ENCODE peak calls at places on chromosomes 5 and 9, in seven cellular contexts. T is K562, B is HepG2, H is GM12878, P is HCT116, U is H1, V is SK-N-SH. W is an unnamed sample.

GRCh38 chr5:147084702-147085101 is 150.1 kb upstream of the STK32A start:
- DNase-seq in T (no peak), B (no peak), H (no peak), P (no peak), U (no peak), V (no peak), W (no peak)

GRCh38 chr5:178295589-178295988 is 63.0 kb upstream of the PHYKPL start:
- DNase-seq in T (no peak), B (no peak), H (no peak), P (no peak), U (no peak), V (no peak), W (no peak)

GRCh38 chr9:127055745-127056402 is 66.6 kb downstream of the ANGPTL2 start:
- DNase-seq in T (no peak), B (no peak), H (no peak), P (no peak), U (no peak), V (no peak), W (no peak)

GRCh38 chr9:70589571-70590263 is 175.3 kb upstream of the KLF9 start:
- DNase-seq in T (no peak), B (no peak), H (no peak), P (no peak), U (no peak), V (no peak), W (no peak)

GRCh38 chr5:178625679-178626483 is 969 bp downstream of the CLK4 start:
- DNase-seq in T (no peak), B (no peak), H (no peak), P (no peak), U (no peak), V (peak), W (peak)

GRCh38 chr9:101309139-101309538 is 75.7 kb downstream of the BAAT start:
- DNase-seq in T (no peak), B (no peak), H (no peak), P (no peak), U (no peak), V (no peak), W (no peak)

GRCh38 chr5:160183075-160183474 is 46.2 kb upstream of the FABP6 start:
- DNase-seq in T (no peak), B (no peak), H (no peak), P (no peak), U (no peak), V (no peak), W (no peak)

GRCh38 chr5:139663207-139663606 is 15.1 kb downstream of the CXXC5 start:
- DNase-seq in T (no peak), B (no peak), H (no peak), P (no peak), U (no peak), V (no peak), W (no peak)

GRCh38 chr5:88827997-88828396 is 55.0 kb downstream of the MEF2C start:
- DNase-seq in T (no peak), B (no peak), H (no peak), P (no peak), U (no peak), V (no peak), W (no peak)
- TF ChIP-seq YY1 in T (no peak), B (no peak), H (no peak), P (no peak), U (no peak), V (no peak), W (no peak)

DNA sequence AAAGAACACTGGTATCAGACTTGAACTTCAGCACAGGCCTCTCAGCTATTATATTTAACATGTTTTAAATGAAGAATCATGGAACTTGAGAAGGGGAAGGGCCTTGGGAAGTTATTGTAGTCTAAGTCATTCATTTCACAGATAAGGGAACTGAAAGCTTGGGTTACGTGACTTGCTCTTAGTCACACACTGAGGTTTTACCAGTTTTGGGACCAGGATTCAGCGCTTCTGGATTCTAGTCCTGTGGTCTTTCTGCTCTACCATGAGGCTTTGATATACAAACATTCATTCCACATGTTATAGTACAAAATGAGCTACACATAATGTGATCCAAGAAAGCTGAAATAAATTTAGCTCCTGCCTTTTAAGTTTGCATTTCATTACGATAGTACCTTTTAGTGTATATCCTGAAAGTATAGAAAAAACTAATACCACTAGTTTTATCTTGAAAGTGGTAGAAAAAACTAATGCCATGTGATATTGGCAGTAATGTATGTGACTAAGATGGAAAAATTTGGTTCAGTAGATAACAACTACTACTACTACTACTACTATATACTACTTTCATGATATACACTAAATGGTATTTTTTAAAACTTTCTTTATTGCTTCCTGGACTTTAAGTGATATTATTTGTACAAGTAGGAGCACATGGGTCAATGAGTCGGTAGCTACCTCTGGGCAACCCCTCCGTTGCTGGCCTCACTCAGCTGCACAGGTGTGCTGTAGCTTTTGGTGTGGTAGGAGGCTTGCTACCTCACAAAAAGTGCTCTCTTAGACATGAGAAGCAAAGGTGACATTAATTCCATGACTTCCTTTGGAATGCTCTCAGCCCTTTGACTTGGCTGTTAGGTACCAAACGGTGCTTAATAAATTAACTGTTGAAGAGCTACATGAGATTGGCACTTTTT is 40.7 kb downstream of the F2RL2 start:
- DNase-seq in T (no peak), B (no peak), H (peak), P (no peak), U (no peak), V (no peak), W (no peak)
- TF ChIP-seq YY1 in T (no peak), B (no peak), H (no peak), P (no peak), U (no peak), V (no peak), W (no peak)

GRCh38 chr5:81787843-81788242 is 36.9 kb upstream of the SSBP2 start:
- DNase-seq in T (no peak), B (no peak), H (no peak), P (no peak), U (no peak), V (no peak), W (peak)
- TF ChIP-seq YY1 in T (no peak), B (no peak), H (no peak), P (no peak), U (no peak), V (no peak), W (no peak)

GRCh38 chr5:44665101-44665701 is 143.5 kb upstream of the MRPS30 start:
- DNase-seq in T (no peak), B (no peak), H (no peak), P (peak), U (no peak), V (no peak), W (no peak)
- TF ChIP-seq YY1 in T (no peak), B (no peak), H (no peak), P (no peak), U (no peak), V (no peak), W (no peak)

GRCh38 chr9:27053369-27054057 is 48.0 kb upstream of the LRRC19 start:
- DNase-seq in T (no peak), B (no peak), H (no peak), P (no peak), U (no peak), V (no peak), W (no peak)
- TF ChIP-seq YY1 in T (no peak), B (no peak), H (no peak), P (no peak), U (no peak), V (no peak), W (no peak)

GRCh38 chr9:124078641-124079040 is 67.1 kb downstream of the LHX2 start:
- DNase-seq in T (no peak), B (peak), H (no peak), P (no peak), U (no peak), V (no peak), W (no peak)
- TF ChIP-seq YY1 in T (no peak), B (no peak), H (no peak), P (no peak), U (no peak), V (no peak), W (no peak)

W was measured in NT2/D1.